ENCODE peak calls at places on chromosomes 12 and 14, in eight cellular contexts. One of them, this sample, is unnamed. For H3K4me1, the result is how much of the 10 kb centered on the place peaks cover.

GRCh38 chr12:98424726-98425401 is 90.5 kb upstream of the TMPO start:
- DNase-seq in GM23248: peak
- DNase-seq in mesendoderm: peak
- DNase-seq in GM23338: peak
- DNase-seq in IMR-90: peak
- DNase-seq in transverse colon: peak
- DNase-seq in GM12878: no peak
- DNase-seq in right lobe of liver: peak
- DNase-seq in this sample: peak

GRCh38 chr12:99984271-99985128 is at the start of gene ANKS1B:
- DNase-seq in GM23248: peak
- DNase-seq in mesendoderm: peak
- DNase-seq in GM23338: peak
- DNase-seq in IMR-90: peak
- DNase-seq in transverse colon: peak
- DNase-seq in GM12878: no peak
- DNase-seq in right lobe of liver: peak
- DNase-seq in this sample: no peak

GRCh38 chr12:442235-442884 is 17.4 kb upstream of the B4GALNT3 start:
- DNase-seq in GM23248: peak
- DNase-seq in mesendoderm: peak
- DNase-seq in GM23338: peak
- DNase-seq in IMR-90: peak
- DNase-seq in transverse colon: peak
- DNase-seq in GM12878: no peak
- DNase-seq in right lobe of liver: no peak
- DNase-seq in this sample: peak

GRCh38 chr12:56877195-56878009 is 56.8 kb downstream of the SDR9C7 start:
- DNase-seq in GM23248: no peak
- DNase-seq in mesendoderm: no peak
- DNase-seq in GM23338: no peak
- DNase-seq in IMR-90: no peak
- DNase-seq in transverse colon: no peak
- DNase-seq in GM12878: no peak
- DNase-seq in right lobe of liver: no peak
- DNase-seq in this sample: no peak

GRCh38 chr12:76108356-76108755 is 23.9 kb upstream of the NAP1L1 start:
- DNase-seq in GM23248: no peak
- DNase-seq in mesendoderm: no peak
- DNase-seq in GM23338: no peak
- DNase-seq in IMR-90: no peak
- DNase-seq in transverse colon: no peak
- DNase-seq in GM12878: no peak
- DNase-seq in right lobe of liver: no peak
- DNase-seq in this sample: no peak

GRCh38 chr14:67241416-67242362 is at the start of gene PALS1:
- DNase-seq in GM23248: peak
- DNase-seq in mesendoderm: peak
- DNase-seq in GM23338: peak
- DNase-seq in IMR-90: peak
- DNase-seq in transverse colon: no peak
- DNase-seq in GM12878: peak
- DNase-seq in right lobe of liver: no peak
- DNase-seq in this sample: no peak

GRCh38 chr12:101927042-101927441 is 49.7 kb downstream of the DRAM1 start:
- DNase-seq in GM23248: peak
- DNase-seq in mesendoderm: no peak
- DNase-seq in GM23338: no peak
- DNase-seq in IMR-90: peak
- DNase-seq in transverse colon: no peak
- DNase-seq in GM12878: no peak
- DNase-seq in right lobe of liver: no peak
- DNase-seq in this sample: no peak

GRCh38 chr14:56117765-56118610 is at the start of gene PELI2:
- DNase-seq in GM23248: peak
- DNase-seq in mesendoderm: peak
- DNase-seq in GM23338: peak
- DNase-seq in IMR-90: peak
- DNase-seq in transverse colon: peak
- DNase-seq in GM12878: no peak
- DNase-seq in right lobe of liver: peak
- DNase-seq in this sample: peak

GRCh38 chr12:10226086-10226485 is 13.4 kb downstream of the GABARAPL1 start:
- DNase-seq in GM23248: no peak
- DNase-seq in mesendoderm: no peak
- DNase-seq in GM23338: no peak
- DNase-seq in IMR-90: no peak
- DNase-seq in transverse colon: no peak
- DNase-seq in GM12878: no peak
- DNase-seq in right lobe of liver: no peak
- DNase-seq in this sample: no peak

GRCh38 chr14:22418631-22419030 is 170.4 kb downstream of the DAD1 start:
- DNase-seq in GM23248: no peak
- DNase-seq in mesendoderm: peak
- DNase-seq in GM23338: no peak
- DNase-seq in IMR-90: no peak
- DNase-seq in transverse colon: no peak
- DNase-seq in GM12878: peak
- DNase-seq in right lobe of liver: no peak
- DNase-seq in this sample: no peak

GRCh38 chr14:86712176-86712575 is 1182.2 kb downstream of the FLRT2 start:
- DNase-seq in GM23248: no peak
- DNase-seq in mesendoderm: no peak
- DNase-seq in GM23338: no peak
- DNase-seq in IMR-90: peak
- DNase-seq in transverse colon: no peak
- DNase-seq in GM12878: no peak
- DNase-seq in right lobe of liver: no peak
- DNase-seq in this sample: no peak

GRCh38 chr14:68278568-68279436 is 459.2 kb downstream of the RAD51B start:
- DNase-seq in GM23248: peak
- DNase-seq in mesendoderm: peak
- DNase-seq in GM23338: no peak
- DNase-seq in IMR-90: peak
- DNase-seq in transverse colon: no peak
- DNase-seq in GM12878: no peak
- DNase-seq in right lobe of liver: no peak
- DNase-seq in this sample: no peak

GRCh38 chr14:22721213-22721612 is 45.3 kb upstream of the OXA1L start:
- DNase-seq in GM23248: no peak
- DNase-seq in mesendoderm: no peak
- DNase-seq in GM23338: no peak
- DNase-seq in IMR-90: no peak
- DNase-seq in transverse colon: no peak
- DNase-seq in GM12878: no peak
- DNase-seq in right lobe of liver: no peak
- DNase-seq in this sample: no peak

GRCh38 chr14:91264151-91265150 is 19.9 kb upstream of the GPR68 start:
- DNase-seq in GM23248: peak
- DNase-seq in mesendoderm: no peak
- DNase-seq in GM23338: peak
- DNase-seq in IMR-90: no peak
- DNase-seq in transverse colon: peak
- DNase-seq in GM12878: no peak
- DNase-seq in right lobe of liver: peak
- DNase-seq in this sample: peak

GRCh38 chr12:121600702-121601336 is 20.0 kb upstream of the KDM2B start:
- DNase-seq in GM23248: no peak
- DNase-seq in mesendoderm: no peak
- DNase-seq in GM23338: no peak
- DNase-seq in IMR-90: no peak
- DNase-seq in transverse colon: peak
- DNase-seq in GM12878: no peak
- DNase-seq in right lobe of liver: no peak
- DNase-seq in this sample: no peak

GRCh38 chr14:102509744-102510615 is at the start of gene ANKRD9:
- DNase-seq in GM23248: peak
- DNase-seq in mesendoderm: peak
- DNase-seq in GM23338: peak
- DNase-seq in IMR-90: peak
- DNase-seq in transverse colon: peak
- DNase-seq in GM12878: peak
- DNase-seq in right lobe of liver: peak
- DNase-seq in this sample: peak

GRCh38 chr12:1497161-1497560 is 97.2 kb downstream of the FBXL14 start:
- DNase-seq in GM23248: no peak
- DNase-seq in mesendoderm: no peak
- DNase-seq in GM23338: no peak
- DNase-seq in IMR-90: no peak
- DNase-seq in transverse colon: no peak
- DNase-seq in GM12878: no peak
- DNase-seq in right lobe of liver: no peak
- DNase-seq in this sample: no peak

GRCh38 chr14:32468955-32469354 is 139.9 kb downstream of the AKAP6 start:
- DNase-seq in GM23248: peak
- DNase-seq in mesendoderm: no peak
- DNase-seq in GM23338: no peak
- DNase-seq in IMR-90: peak
- DNase-seq in transverse colon: no peak
- DNase-seq in GM12878: no peak
- DNase-seq in right lobe of liver: no peak
- DNase-seq in this sample: no peak

GRCh38 chr14:102655154-102655553 is 62.7 kb downstream of the RCOR1 start:
- DNase-seq in GM23248: peak
- DNase-seq in mesendoderm: peak
- DNase-seq in GM23338: peak
- DNase-seq in IMR-90: peak
- DNase-seq in transverse colon: no peak
- DNase-seq in GM12878: no peak
- DNase-seq in right lobe of liver: no peak
- DNase-seq in this sample: no peak

GRCh38 chr14:36663404-36664321 is 2.0 kb downstream of the PAX9 start:
- DNase-seq in GM23248: peak
- DNase-seq in mesendoderm: peak
- DNase-seq in GM23338: peak
- DNase-seq in IMR-90: no peak
- DNase-seq in transverse colon: no peak
- DNase-seq in GM12878: no peak
- DNase-seq in right lobe of liver: no peak
- DNase-seq in this sample: no peak

GRCh38 chr12:52147983-52148540 is 43.8 kb downstream of the KRT80 start:
- DNase-seq in GM23248: no peak
- DNase-seq in mesendoderm: no peak
- DNase-seq in GM23338: no peak
- DNase-seq in IMR-90: no peak
- DNase-seq in transverse colon: no peak
- DNase-seq in GM12878: no peak
- DNase-seq in right lobe of liver: no peak
- DNase-seq in this sample: no peak
- H3K4me1 ChIP-seq in GM23248: under half
- H3K4me1 ChIP-seq in mesendoderm: under half
- H3K4me1 ChIP-seq in GM23338: under half
- H3K4me1 ChIP-seq in IMR-90: under half
- H3K4me1 ChIP-seq in transverse colon: half or more
- H3K4me1 ChIP-seq in GM12878: under half
- H3K4me1 ChIP-seq in right lobe of liver: under half
- H3K4me1 ChIP-seq in this sample: under half

DNA sequence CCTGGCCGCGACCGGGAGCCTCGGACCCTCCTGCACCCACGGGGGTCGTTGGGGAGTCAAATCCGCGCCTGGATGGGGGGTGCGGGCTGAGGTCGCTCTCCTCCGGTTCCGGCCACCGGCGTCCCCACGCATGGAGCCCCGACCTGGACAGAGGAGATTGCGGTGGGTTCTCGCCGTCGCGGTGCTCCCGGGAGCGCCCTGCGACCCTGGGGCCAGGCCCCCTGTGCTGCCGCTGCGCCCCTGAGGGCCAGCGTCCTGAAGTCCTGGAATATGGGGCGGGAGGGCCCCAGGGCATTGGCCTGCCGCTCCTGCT is 345 bp downstream of the ASPG start:
- DNase-seq in GM23248: no peak
- DNase-seq in mesendoderm: no peak
- DNase-seq in GM23338: peak
- DNase-seq in IMR-90: no peak
- DNase-seq in transverse colon: no peak
- DNase-seq in GM12878: no peak
- DNase-seq in right lobe of liver: peak
- DNase-seq in this sample: no peak
- H3K4me3 ChIP-seq in GM23248: no peak
- H3K4me3 ChIP-seq in mesendoderm: no peak
- H3K4me3 ChIP-seq in GM23338: peak
- H3K4me3 ChIP-seq in IMR-90: no peak
- H3K4me3 ChIP-seq in transverse colon: no peak
- H3K4me3 ChIP-seq in GM12878: no peak
- H3K4me3 ChIP-seq in right lobe of liver: peak
- H3K4me3 ChIP-seq in this sample: no peak

GRCh38 chr12:58441483-58441882 is 478.8 kb downstream of the LRIG3 start:
- DNase-seq in GM23248: no peak
- DNase-seq in mesendoderm: no peak
- DNase-seq in GM23338: no peak
- DNase-seq in IMR-90: no peak
- DNase-seq in transverse colon: no peak
- DNase-seq in GM12878: no peak
- DNase-seq in right lobe of liver: no peak
- DNase-seq in this sample: no peak

GRCh38 chr12:58443273-58443980 is 476.9 kb downstream of the LRIG3 start:
- DNase-seq in GM23248: peak
- DNase-seq in mesendoderm: peak
- DNase-seq in GM23338: peak
- DNase-seq in IMR-90: peak
- DNase-seq in transverse colon: peak
- DNase-seq in GM12878: no peak
- DNase-seq in right lobe of liver: no peak
- DNase-seq in this sample: no peak

DNA sequence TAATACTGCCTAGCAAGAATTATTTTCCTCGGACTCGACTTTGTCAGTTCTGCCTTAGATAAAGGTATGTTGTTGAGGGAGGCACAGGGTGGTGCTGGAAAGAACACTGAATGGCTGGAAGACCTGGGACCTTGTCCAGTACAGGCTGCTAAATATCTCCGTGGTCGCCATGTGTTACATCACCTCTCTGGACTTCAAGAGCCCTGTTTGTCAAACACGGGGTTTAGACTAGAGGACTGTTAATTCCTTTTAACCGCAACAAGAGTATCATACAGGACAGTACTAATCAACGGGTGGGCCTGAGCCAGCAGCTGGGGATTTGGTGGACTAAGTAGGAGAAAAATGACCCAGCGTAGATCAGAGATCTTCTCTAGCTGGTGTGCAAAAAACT is 476.3 kb downstream of the LRIG3 start:
- DNase-seq in GM23248: no peak
- DNase-seq in mesendoderm: no peak
- DNase-seq in GM23338: no peak
- DNase-seq in IMR-90: peak
- DNase-seq in transverse colon: peak
- DNase-seq in GM12878: no peak
- DNase-seq in right lobe of liver: no peak
- DNase-seq in this sample: no peak
- H3K27ac ChIP-seq in GM23248: no peak
- H3K27ac ChIP-seq in mesendoderm: no peak
- H3K27ac ChIP-seq in GM23338: no peak
- H3K27ac ChIP-seq in IMR-90: no peak
- H3K27ac ChIP-seq in transverse colon: peak
- H3K27ac ChIP-seq in GM12878: no peak
- H3K27ac ChIP-seq in right lobe of liver: no peak
- H3K27ac ChIP-seq in this sample: no peak

DNA sequence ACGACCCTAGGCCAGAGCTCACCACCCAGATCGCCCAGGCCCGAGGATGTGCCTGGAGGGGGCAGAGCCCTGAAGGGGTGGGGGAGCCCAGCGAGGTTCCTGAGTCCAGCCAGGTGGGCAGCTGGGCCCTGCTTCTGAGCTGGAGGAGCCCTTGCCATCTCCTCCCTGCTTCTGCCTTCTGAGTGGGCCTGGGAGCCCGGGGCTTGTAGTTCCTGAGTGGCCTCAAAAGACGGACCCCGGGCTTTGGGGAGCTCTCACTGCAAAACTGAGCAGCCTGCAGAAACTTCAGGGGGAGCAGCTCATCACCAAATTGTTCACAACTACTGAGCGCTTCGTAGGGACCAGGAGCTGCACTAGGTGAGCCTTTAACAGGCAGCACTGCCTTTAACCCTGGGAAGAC is 112.1 kb downstream of the NCOR2 start:
- DNase-seq in GM23248: no peak
- DNase-seq in mesendoderm: no peak
- DNase-seq in GM23338: no peak
- DNase-seq in IMR-90: no peak
- DNase-seq in transverse colon: no peak
- DNase-seq in GM12878: no peak
- DNase-seq in right lobe of liver: no peak
- DNase-seq in this sample: no peak
- H3K4me1 ChIP-seq in GM23248: under half
- H3K4me1 ChIP-seq in mesendoderm: under half
- H3K4me1 ChIP-seq in GM23338: under half
- H3K4me1 ChIP-seq in IMR-90: under half
- H3K4me1 ChIP-seq in transverse colon: under half
- H3K4me1 ChIP-seq in GM12878: half or more
- H3K4me1 ChIP-seq in right lobe of liver: under half
- H3K4me1 ChIP-seq in this sample: half or more